ENCODE peak calls at places on chromosomes 12 and 14, in eight cellular contexts. E is HCT116; Y is heart left ventricle; F is GM20000; M is CD4-positive, alpha-beta T cell; J is suprapubic skin; N is CD8-positive, alpha-beta T cell; B is glutamatergic neuron. Z is an unnamed sample.

GRCh38 chr12:49661191-49661590 is 37.8 kb downstream of the PRPF40B start:
- DNase-seq in F (peak; percentile 63), J (no peak), N (no peak), Y (no peak), B (no peak), M (no peak), E (no peak), Z (no peak)

GRCh38 chr14:84312551-84312950 is 1217.4 kb upstream of the FLRT2 start:
- DNase-seq in E (no peak), N (no peak), Y (no peak), M (no peak), B (no peak), F (no peak), J (no peak), Z (no peak)

GRCh38 chr12:49891476-49891875 is 12.2 kb downstream of the FAIM2 start:
- DNase-seq in Y (no peak), M (no peak), B (no peak), J (no peak), F (no peak), E (no peak), N (no peak), Z (no peak)

GRCh38 chr14:50542941-50543418 is 10.6 kb upstream of the MAP4K5 start:
- DNase-seq in F (peak; percentile 66), N (no peak), Y (no peak), B (no peak), J (no peak), M (peak; percentile 13), E (peak; percentile 51), Z (no peak)

GRCh38 chr12:132170094-132170636 is 25.9 kb downstream of the NOC4L start:
- DNase-seq in Y (peak; percentile 17), E (no peak), M (no peak), F (no peak), N (no peak), B (peak; percentile 21), J (no peak), Z (no peak)

GRCh38 chr12:132465269-132466190 is 24.4 kb upstream of the FBRSL1 start:
- DNase-seq in M (no peak), B (peak; percentile 23), J (no peak), F (no peak), Y (peak; percentile 7), E (no peak), N (no peak), Z (peak; percentile 97)

GRCh38 chr12:108589028-108589839 is 8.7 kb downstream of the TMEM119 start:
- DNase-seq in N (no peak), J (no peak), E (no peak), F (no peak), B (no peak), M (no peak), Y (no peak), Z (no peak)

GRCh38 chr12:106170285-106170684 is 31.5 kb upstream of the NUAK1 start:
- DNase-seq in E (no peak), Y (no peak), M (no peak), J (no peak), B (no peak), F (no peak), N (no peak), Z (no peak)

GRCh38 chr12:47346251-47347019 is 266.7 kb upstream of the AMIGO2 start:
- DNase-seq in Y (no peak), J (no peak), E (no peak), M (no peak), B (no peak), N (no peak), F (no peak), Z (no peak)

GRCh38 chr14:96160030-96160912 is 44.4 kb upstream of the BDKRB2 start:
- DNase-seq in J (no peak), N (no peak), E (no peak), M (no peak), Y (no peak), F (no peak), B (no peak), Z (no peak)

GRCh38 chr12:49706351-49707126 is 666 bp downstream of the FMNL3 start:
- DNase-seq in E (no peak), J (peak; percentile 69), M (no peak), F (peak; percentile 34), Y (peak; percentile 48), B (peak; percentile 40), N (no peak), Z (no peak)

GRCh38 chr12:1162083-1162760 is 171.2 kb downstream of the ERC1 start:
- DNase-seq in Y (no peak), E (no peak), J (no peak), F (no peak), M (no peak), B (no peak), N (no peak), Z (no peak)

GRCh38 chr14:43949410-43949809 is 557.7 kb downstream of the FSCB start:
- DNase-seq in B (no peak), J (no peak), N (no peak), M (no peak), Y (no peak), F (no peak), E (no peak), Z (no peak)

GRCh38 chr12:132345555-132346200 is 16.3 kb upstream of the GALNT9 start:
- DNase-seq in J (no peak), M (no peak), E (no peak), N (no peak), Y (no peak), F (no peak), B (no peak), Z (no peak)

GRCh38 chr12:118190266-118190665 is 54.3 kb downstream of the PEBP1 start:
- DNase-seq in J (no peak), Y (no peak), M (no peak), N (no peak), F (no peak), B (no peak), E (no peak), Z (no peak)

GRCh38 chr12:78403136-78403535 is 461.4 kb upstream of the SYT1 start:
- DNase-seq in M (no peak), J (no peak), B (no peak), F (no peak), E (no peak), N (no peak), Y (no peak), Z (no peak)

GRCh38 chr12:981176-981828 is 9.7 kb upstream of the ERC1 start:
- DNase-seq in N (no peak), E (no peak), B (no peak), J (no peak), F (no peak), M (no peak), Y (no peak), Z (no peak)

GRCh38 chr14:105187935-105188524 is 6.9 kb upstream of the NUDT14 start:
- DNase-seq in J (no peak), N (no peak), M (no peak), E (no peak), Y (no peak), B (no peak), F (no peak), Z (no peak)
- TF ChIP-seq CTCF in J (no peak), N (no peak), M (no peak), E (no peak), Y (no peak), B (no peak), F (no peak), Z (no peak)

DNA sequence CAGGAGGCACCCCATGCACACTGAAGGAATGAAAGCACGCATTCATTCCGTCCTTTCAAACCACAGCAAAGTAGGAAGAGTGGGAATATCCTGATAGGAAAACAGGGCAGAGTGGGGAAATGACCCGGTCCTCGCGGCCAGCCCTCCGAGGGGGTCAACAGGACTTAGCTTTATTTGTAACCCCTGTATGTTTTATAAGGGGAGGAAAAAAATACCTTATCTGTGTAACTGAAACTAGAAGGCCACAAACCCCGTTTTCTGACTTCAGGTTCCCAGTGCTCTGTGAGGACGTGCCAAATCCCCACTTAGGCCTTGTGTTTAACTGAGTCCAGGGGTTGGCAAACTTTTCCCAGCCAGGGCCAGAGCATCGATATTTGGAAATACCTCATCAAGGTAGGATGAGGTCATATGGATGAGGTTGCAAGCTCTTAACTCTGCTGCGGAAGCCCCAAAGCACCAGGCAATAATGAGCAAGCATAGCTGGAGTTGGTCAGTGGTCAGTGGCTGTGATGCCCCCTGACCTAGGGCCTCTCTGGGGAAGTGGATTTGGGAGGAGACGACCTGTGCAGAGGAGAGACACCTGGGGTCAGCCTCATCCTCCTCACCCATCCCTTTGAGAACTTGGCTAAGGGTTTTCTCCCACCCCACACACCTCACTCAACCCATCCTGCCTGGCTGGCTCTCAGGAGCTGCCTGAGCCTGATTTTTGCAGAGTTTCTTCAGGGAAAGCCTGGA is 58.5 kb downstream of the RBM19 start:
- DNase-seq in N (no peak), J (no peak), M (no peak), E (no peak), Y (no peak), B (no peak), F (no peak), Z (no peak)
- TF ChIP-seq CTCF in N (no peak), J (no peak), M (no peak), E (no peak), Y (no peak), B (no peak), F (no peak), Z (no peak)

DNA sequence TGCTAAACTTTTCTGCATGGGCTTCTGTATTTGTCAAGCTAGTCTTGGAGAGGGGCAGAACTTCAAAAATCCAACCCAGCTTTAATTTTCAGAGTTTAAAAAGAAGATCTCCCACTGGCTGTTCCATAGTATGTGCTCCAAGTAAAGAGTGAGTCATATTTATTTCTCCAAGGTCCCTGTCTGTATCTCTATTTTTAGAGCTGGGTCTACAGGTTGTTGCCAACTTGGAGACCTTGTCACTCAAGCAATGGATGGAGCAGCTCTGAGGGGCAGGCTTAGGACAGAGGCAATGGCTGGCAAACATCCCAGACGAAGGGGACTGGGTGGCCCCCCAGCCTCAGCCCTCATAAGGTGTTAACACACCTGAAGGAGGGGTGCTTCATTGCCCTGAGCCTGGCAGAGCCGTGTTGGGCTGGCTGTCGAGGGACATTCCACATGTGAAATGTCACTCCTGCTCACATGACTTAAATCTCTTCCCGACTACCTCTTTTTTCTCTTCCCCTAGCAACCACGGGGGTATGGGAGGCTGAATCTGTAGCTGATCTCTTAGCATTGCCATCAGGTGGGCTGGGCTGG is 103.1 kb downstream of the SMOC1 start:
- DNase-seq in N (no peak), J (no peak), F (no peak), B (no peak), M (no peak), E (no peak), Y (no peak), Z (no peak)
- TF ChIP-seq CTCF in N (no peak), J (no peak), F (no peak), B (no peak), M (no peak), E (no peak), Y (no peak), Z (no peak)

GRCh38 chr12:66713984-66714383 is 35.1 kb upstream of the GRIP1 start:
- DNase-seq in J (no peak), Y (no peak), F (no peak), N (no peak), M (no peak), E (no peak), B (no peak), Z (no peak)

GRCh38 chr12:66709444-66709773 is 30.5 kb upstream of the GRIP1 start:
- DNase-seq in F (no peak), N (no peak), B (no peak), Y (no peak), M (no peak), E (no peak), J (no peak), Z (no peak)

GRCh38 chr12:66707002-66707697 is 28.3 kb upstream of the GRIP1 start:
- DNase-seq in N (no peak), M (no peak), F (no peak), J (no peak), Y (no peak), B (no peak), E (no peak), Z (no peak)

GRCh38 chr12:66709893-66710292 is 31.0 kb upstream of the GRIP1 start:
- DNase-seq in E (no peak), B (no peak), N (no peak), M (no peak), F (no peak), J (no peak), Y (no peak), Z (no peak)

GRCh38 chr12:66708704-66709443 is 30.0 kb upstream of the GRIP1 start:
- DNase-seq in N (no peak), Y (no peak), E (no peak), M (no peak), F (no peak), J (no peak), B (no peak), Z (no peak)
- TF ChIP-seq CTCF in N (peak; percentile 76), Y (peak; percentile 43), E (no peak), M (peak; percentile 80), F (no peak), J (no peak), B (peak; percentile 79), Z (peak; percentile 33)